ENCODE peak calls at places on chromosome 10, in ten cellular contexts. Z is spleen, L is hypothalamus, P is foreskin melanocyte, X is WERI-Rb-1, I is MM.1S, F is astrocyte of the cerebellum, A is cardiac fibroblast, V is T-cell, G is pancreas. M is an unnamed sample.

GRCh38 chr10:54282012-54282411 is 519.0 kb downstream of the PCDH15 start:
- DNase-seq in Z (no peak), L (no peak), P (no peak), X (no peak), I (no peak), F (no peak), A (no peak), V (no peak), G (no peak), M (no peak)

GRCh38 chr10:110698782-110699201 is 54.7 kb downstream of the RBM20 start:
- DNase-seq in Z (no peak), L (no peak), P (no peak), X (no peak), I (no peak), F (no peak), A (peak), V (no peak), G (no peak), M (no peak)

GRCh38 chr10:104339469-104340098 is 1.3 kb upstream of the ITPRIP start:
- DNase-seq in Z (no peak), L (no peak), P (no peak), X (no peak), I (peak), F (no peak), A (peak), V (no peak), G (peak), M (no peak)

GRCh38 chr10:112724404-112724991 is 225.5 kb upstream of the TCF7L2 start:
- DNase-seq in Z (no peak), L (no peak), P (no peak), X (no peak), I (no peak), F (no peak), A (no peak), V (no peak), G (no peak), M (no peak)

GRCh38 chr10:72001026-72001380 is 36.8 kb downstream of the CHST3 start:
- DNase-seq in Z (no peak), L (peak), P (no peak), X (no peak), I (no peak), F (no peak), A (no peak), V (no peak), G (no peak), M (peak)

GRCh38 chr10:77827383-77827782 is 99.2 kb downstream of the DLG5 start:
- DNase-seq in Z (peak), L (no peak), P (no peak), X (no peak), I (no peak), F (no peak), A (no peak), V (no peak), G (no peak), M (no peak)

GRCh38 chr10:4138146-4138721 is 353.2 kb upstream of the KLF6 start:
- DNase-seq in Z (no peak), L (no peak), P (no peak), X (no peak), I (no peak), F (no peak), A (no peak), V (no peak), G (no peak), M (no peak)

GRCh38 chr10:47357131-47357582 is 9.0 kb downstream of the RBP3 start:
- DNase-seq in Z (no peak), L (no peak), P (no peak), X (no peak), I (no peak), F (no peak), A (no peak), V (no peak), G (no peak), M (peak)

GRCh38 chr10:71980181-71981023 is 16.2 kb downstream of the CHST3 start:
- DNase-seq in Z (peak), L (no peak), P (no peak), X (no peak), I (no peak), F (no peak), A (peak), V (no peak), G (no peak), M (no peak)

GRCh38 chr10:28077889-28078288 is 79.0 kb upstream of the ODAD2 start:
- DNase-seq in Z (no peak), L (no peak), P (no peak), X (no peak), I (no peak), F (no peak), A (no peak), V (no peak), G (no peak), M (no peak)

GRCh38 chr10:52115823-52116222 is 198.3 kb upstream of the DKK1 start:
- DNase-seq in Z (no peak), L (no peak), P (peak), X (no peak), I (no peak), F (no peak), A (no peak), V (no peak), G (no peak), M (no peak)